ENCODE peak calls at places on chromosomes 7 and 10, in four cellular contexts. One of them, this sample, is unnamed.

GRCh38 chr10:121137533-121137932 is 286.4 kb downstream of the WDR11 start:
- DNase-seq in breast epithelium: no peak
- DNase-seq in GM12891: no peak
- DNase-seq in K562: no peak
- DNase-seq in this sample: no peak

GRCh38 chr7:91288208-91288824 is 24.1 kb downstream of the FZD1 start:
- DNase-seq in breast epithelium: no peak
- DNase-seq in GM12891: no peak
- DNase-seq in K562: peak; percentile 49
- DNase-seq in this sample: no peak

GRCh38 chr10:99927719-99928280 is 81.9 kb downstream of the DNMBP start:
- DNase-seq in breast epithelium: no peak
- DNase-seq in GM12891: no peak
- DNase-seq in K562: no peak
- DNase-seq in this sample: no peak

GRCh38 chr10:58237014-58237830 is 30.5 kb downstream of the IPMK start:
- DNase-seq in breast epithelium: no peak
- DNase-seq in GM12891: no peak
- DNase-seq in K562: no peak
- DNase-seq in this sample: no peak

GRCh38 chr10:100683545-100684127 is 61.7 kb upstream of the PAX2 start:
- DNase-seq in breast epithelium: no peak
- DNase-seq in GM12891: no peak
- DNase-seq in K562: no peak
- DNase-seq in this sample: no peak

GRCh38 chr10:102814456-102814871 is 22.7 kb downstream of the CYP17A1 start:
- DNase-seq in breast epithelium: no peak
- DNase-seq in GM12891: no peak
- DNase-seq in K562: peak; percentile 86
- DNase-seq in this sample: no peak

GRCh38 chr7:109545686-109546085 is 976.0 kb downstream of the DNAJB9 start:
- DNase-seq in breast epithelium: no peak
- DNase-seq in GM12891: no peak
- DNase-seq in K562: no peak
- DNase-seq in this sample: no peak

GRCh38 chr10:69864321-69864720 is 62.6 kb downstream of the COL13A1 start:
- DNase-seq in breast epithelium: no peak
- DNase-seq in GM12891: no peak
- DNase-seq in K562: no peak
- DNase-seq in this sample: no peak

GRCh38 chr10:42989481-42989921 is 87.4 kb upstream of the RET start:
- DNase-seq in breast epithelium: peak; percentile 46
- DNase-seq in GM12891: peak; percentile 6
- DNase-seq in K562: no peak
- DNase-seq in this sample: peak; percentile 13

GRCh38 chr7:154385214-154385613 is 333.0 kb downstream of the DPP6 start:
- DNase-seq in breast epithelium: no peak
- DNase-seq in GM12891: no peak
- DNase-seq in K562: no peak
- DNase-seq in this sample: no peak

GRCh38 chr10:6322805-6323204 is 120.1 kb downstream of the PFKFB3 start:
- DNase-seq in breast epithelium: no peak
- DNase-seq in GM12891: no peak
- DNase-seq in K562: no peak
- DNase-seq in this sample: no peak

GRCh38 chr7:117582219-117582704 is 102.4 kb downstream of the CFTR start:
- DNase-seq in breast epithelium: no peak
- DNase-seq in GM12891: no peak
- DNase-seq in K562: no peak
- DNase-seq in this sample: no peak

GRCh38 chr7:139118234-139118802 is 8.8 kb upstream of the ZC3HAV1 start:
- DNase-seq in breast epithelium: no peak
- DNase-seq in GM12891: no peak
- DNase-seq in K562: peak; percentile 85
- DNase-seq in this sample: no peak

GRCh38 chr7:2892571-2892970 is 48.5 kb upstream of the GNA12 start:
- DNase-seq in breast epithelium: no peak
- DNase-seq in GM12891: no peak
- DNase-seq in K562: no peak
- DNase-seq in this sample: no peak

GRCh38 chr7:31735991-31736982 is 49.3 kb downstream of the PPP1R17 start:
- DNase-seq in breast epithelium: peak; percentile 56
- DNase-seq in GM12891: peak; percentile 15
- DNase-seq in K562: peak; percentile 57
- DNase-seq in this sample: no peak

GRCh38 chr10:58781873-58782488 is 269.3 kb downstream of the BICC1 start:
- DNase-seq in breast epithelium: no peak
- DNase-seq in GM12891: no peak
- DNase-seq in K562: peak; percentile 23
- DNase-seq in this sample: no peak

GRCh38 chr7:27210441-27211083 is 10.7 kb upstream of the HOXA13 start:
- DNase-seq in breast epithelium: no peak
- DNase-seq in GM12891: peak; percentile 56
- DNase-seq in K562: peak; percentile 61
- DNase-seq in this sample: no peak

GRCh38 chr7:131341690-131342089 is 14.0 kb downstream of the MKLN1 start:
- DNase-seq in breast epithelium: no peak
- DNase-seq in GM12891: no peak
- DNase-seq in K562: no peak
- DNase-seq in this sample: no peak

GRCh38 chr10:37124532-37124931 is 866 bp upstream of the ANKRD30A start:
- DNase-seq in breast epithelium: no peak
- DNase-seq in GM12891: no peak
- DNase-seq in K562: no peak
- DNase-seq in this sample: no peak

GRCh38 chr7:37462120-37462519 is 13.5 kb upstream of the ELMO1 start:
- DNase-seq in breast epithelium: no peak
- DNase-seq in GM12891: no peak
- DNase-seq in K562: no peak
- DNase-seq in this sample: no peak

GRCh38 chr7:51316666-51317581 is at the start of gene COBL:
- DNase-seq in breast epithelium: no peak
- DNase-seq in GM12891: no peak
- DNase-seq in K562: peak; percentile 37
- DNase-seq in this sample: no peak

GRCh38 chr10:29377333-29377961 is 88.6 kb downstream of the LYZL1 start:
- DNase-seq in breast epithelium: no peak
- DNase-seq in GM12891: no peak
- DNase-seq in K562: peak; percentile 55
- DNase-seq in this sample: no peak

DNA sequence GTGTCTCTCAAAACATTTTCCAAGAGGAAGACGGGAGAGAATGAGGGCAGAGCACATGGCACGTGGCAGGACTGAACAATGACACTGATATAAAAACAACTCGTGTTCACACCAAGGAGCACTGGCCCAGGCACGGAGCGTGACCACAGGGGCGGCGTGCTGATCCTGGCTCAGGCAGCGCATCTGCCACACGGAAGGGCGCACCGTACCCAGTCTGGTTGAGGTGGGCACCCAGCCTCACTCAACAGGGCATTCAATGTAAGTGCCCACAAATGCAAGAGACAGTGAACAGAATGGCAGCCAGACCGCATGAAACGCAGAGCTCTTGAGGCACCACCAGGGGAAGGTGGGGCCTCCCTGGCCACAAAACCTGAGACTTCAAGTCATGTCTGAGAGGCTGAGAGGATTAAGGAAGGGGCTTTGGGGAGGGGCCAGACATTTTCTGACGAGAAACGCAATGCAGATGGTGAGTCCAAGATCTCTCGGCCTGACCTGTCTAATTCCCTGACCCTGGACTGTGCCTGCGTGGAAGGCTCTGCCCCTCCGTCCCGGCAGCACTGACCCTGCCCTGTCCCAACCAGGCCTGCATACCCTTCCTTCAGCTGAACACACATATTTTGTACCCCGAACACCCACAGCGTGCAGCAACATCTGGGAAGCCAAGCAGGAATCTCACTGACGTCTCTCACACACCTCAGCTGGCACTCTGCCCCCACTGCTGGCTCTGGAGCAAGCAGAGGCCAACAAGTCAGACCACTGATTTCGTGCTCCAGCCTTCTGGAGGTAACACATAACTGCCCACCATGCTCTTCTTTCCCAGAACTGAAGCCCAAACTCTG is 35.5 kb downstream of the VOPP1 start:
- DNase-seq in breast epithelium: no peak
- DNase-seq in GM12891: no peak
- DNase-seq in K562: no peak
- DNase-seq in this sample: no peak
- TF ChIP-seq POLR2A in breast epithelium: no peak
- TF ChIP-seq POLR2A in GM12891: peak; percentile 37
- TF ChIP-seq POLR2A in K562: no peak
- TF ChIP-seq POLR2A in this sample: peak; percentile 69

GRCh38 chr7:121437470-121437869 is 41.4 kb upstream of the FAM3C start:
- DNase-seq in breast epithelium: no peak
- DNase-seq in GM12891: no peak
- DNase-seq in K562: no peak
- DNase-seq in this sample: no peak

GRCh38 chr7:121442845-121443244 is 46.7 kb upstream of the FAM3C start:
- DNase-seq in breast epithelium: no peak
- DNase-seq in GM12891: no peak
- DNase-seq in K562: no peak
- DNase-seq in this sample: no peak

GRCh38 chr7:121436688-121437087 is 40.6 kb upstream of the FAM3C start:
- DNase-seq in breast epithelium: no peak
- DNase-seq in GM12891: no peak
- DNase-seq in K562: no peak
- DNase-seq in this sample: no peak

GRCh38 chr7:121436136-121436535 is 40.0 kb upstream of the FAM3C start:
- DNase-seq in breast epithelium: no peak
- DNase-seq in GM12891: no peak
- DNase-seq in K562: no peak
- DNase-seq in this sample: no peak

GRCh38 chr7:121440857-121441503 is 44.9 kb upstream of the FAM3C start:
- DNase-seq in breast epithelium: no peak
- DNase-seq in GM12891: no peak
- DNase-seq in K562: peak; percentile 29
- DNase-seq in this sample: peak; percentile 5
- TF ChIP-seq POLR2AphosphoS5 in breast epithelium: no peak
- TF ChIP-seq POLR2AphosphoS5 in GM12891: no peak
- TF ChIP-seq POLR2AphosphoS5 in K562: no peak
- TF ChIP-seq POLR2AphosphoS5 in this sample: no peak

DNA sequence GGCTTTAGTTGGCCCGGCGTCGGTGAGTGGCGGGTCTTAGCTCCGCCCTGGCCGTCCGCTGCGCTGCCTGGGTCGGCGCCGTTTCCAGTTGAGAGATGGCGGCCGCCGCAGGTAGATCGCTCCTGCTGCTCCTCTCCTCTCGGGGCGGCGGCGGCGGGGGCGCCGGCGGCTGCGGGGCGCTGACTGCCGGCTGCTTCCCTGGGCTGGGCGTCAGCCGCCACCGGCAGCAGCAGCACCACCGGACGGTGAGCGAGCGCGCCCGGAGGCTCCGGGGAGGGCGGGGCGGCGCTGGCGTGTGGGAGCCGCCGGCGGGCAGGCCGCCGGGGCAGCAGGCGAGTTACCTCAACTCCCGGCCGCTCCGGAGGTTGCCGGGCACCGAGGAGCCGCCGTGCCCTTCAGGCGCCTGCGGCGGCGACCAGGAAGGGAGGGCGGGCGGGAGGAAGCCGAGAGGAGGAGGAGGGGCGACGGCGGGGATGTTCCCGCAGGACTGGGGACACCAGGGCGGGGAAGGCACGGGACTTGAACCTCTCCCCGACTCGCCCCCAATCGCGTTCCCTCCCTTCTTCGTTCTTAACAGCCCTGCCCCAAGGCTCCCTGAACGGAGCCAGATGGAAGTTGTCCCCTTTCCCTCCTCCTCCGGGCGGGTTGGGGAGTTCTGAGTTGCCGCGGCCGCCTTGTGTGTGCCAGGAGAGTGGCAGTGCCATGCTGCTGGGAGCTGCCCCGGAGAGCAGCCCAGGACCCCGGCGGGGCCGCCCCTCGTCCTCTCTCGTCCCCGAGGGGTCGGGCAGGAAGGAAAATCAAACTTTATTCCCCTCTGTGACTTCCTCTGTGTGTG is at the start of gene MCU:
- DNase-seq in breast epithelium: peak; percentile 95
- DNase-seq in GM12891: peak; percentile 79
- DNase-seq in K562: peak; percentile 97
- DNase-seq in this sample: peak; percentile 77
- TF ChIP-seq POLR2A in breast epithelium: no peak
- TF ChIP-seq POLR2A in GM12891: peak; percentile 47
- TF ChIP-seq POLR2A in K562: peak; percentile 86
- TF ChIP-seq POLR2A in this sample: peak; percentile 80

GRCh38 chr10:119657725-119658124 is 6.5 kb downstream of the BAG3 start:
- DNase-seq in breast epithelium: no peak
- DNase-seq in GM12891: no peak
- DNase-seq in K562: no peak
- DNase-seq in this sample: no peak

GRCh38 chr10:119656760-119657159 is 5.6 kb downstream of the BAG3 start:
- DNase-seq in breast epithelium: no peak
- DNase-seq in GM12891: no peak
- DNase-seq in K562: peak; percentile 56
- DNase-seq in this sample: no peak

GRCh38 chr10:119658274-119658673 is 7.1 kb downstream of the BAG3 start:
- DNase-seq in breast epithelium: peak; percentile 80
- DNase-seq in GM12891: no peak
- DNase-seq in K562: peak; percentile 73
- DNase-seq in this sample: no peak

GRCh38 chr10:119663866-119664698 is 12.9 kb downstream of the BAG3 start:
- DNase-seq in breast epithelium: no peak
- DNase-seq in GM12891: no peak
- DNase-seq in K562: peak; percentile 38
- DNase-seq in this sample: no peak

DNA sequence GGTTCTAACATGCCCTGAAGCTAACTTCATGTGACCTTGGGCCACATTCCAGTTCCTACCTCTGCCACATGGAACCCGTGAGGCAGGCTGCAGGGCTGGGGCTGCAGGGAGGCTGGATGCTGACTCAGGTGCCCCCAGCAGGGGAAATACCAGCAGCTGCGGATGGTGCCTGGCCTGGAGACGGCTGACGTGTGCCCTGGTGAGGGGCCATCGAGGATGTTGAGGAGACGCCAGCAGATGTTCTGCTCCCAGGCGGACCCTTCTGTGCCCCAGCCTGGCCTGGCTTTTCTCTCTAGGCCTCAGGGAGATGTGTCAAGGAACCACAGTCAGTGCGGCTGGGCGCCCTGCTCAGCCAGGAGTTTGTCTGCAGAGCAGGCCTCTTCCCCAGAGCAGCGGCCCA is 8.8 kb downstream of the BAG3 start:
- DNase-seq in breast epithelium: no peak
- DNase-seq in GM12891: no peak
- DNase-seq in K562: no peak
- DNase-seq in this sample: no peak
- TF ChIP-seq POLR2AphosphoS5 in breast epithelium: no peak
- TF ChIP-seq POLR2AphosphoS5 in GM12891: no peak
- TF ChIP-seq POLR2AphosphoS5 in K562: no peak
- TF ChIP-seq POLR2AphosphoS5 in this sample: no peak

GRCh38 chr10:75076387-75076786 is 35.1 kb upstream of the SAMD8 start:
- DNase-seq in breast epithelium: no peak
- DNase-seq in GM12891: no peak
- DNase-seq in K562: no peak
- DNase-seq in this sample: no peak
- TF ChIP-seq POLR2A in breast epithelium: no peak
- TF ChIP-seq POLR2A in GM12891: no peak
- TF ChIP-seq POLR2A in K562: no peak
- TF ChIP-seq POLR2A in this sample: no peak

This sample was measured in GM12892.